ENCODE peak calls at places on chromosomes 16 and 17, in eight cellular contexts. One of them, this sample, is unnamed. For H3K27me3, the result is how much of the 10 kb centered on the place peaks cover.

GRCh38 chr17:59498421-59499307 is 66.7 kb upstream of the DHX40 start:
- DNase-seq in breast epithelium: no peak
- DNase-seq in tibial artery: no peak
- DNase-seq in H1: no peak
- DNase-seq in mesenchymal stem cell: no peak
- DNase-seq in uterus: no peak
- DNase-seq in esophagus squamous epithelium: no peak
- DNase-seq in H7: no peak
- DNase-seq in this sample: no peak

GRCh38 chr16:11624205-11624604 is 37.5 kb upstream of the LITAF start:
- DNase-seq in H1: no peak
- DNase-seq in mesenchymal stem cell: no peak
- DNase-seq in tibial artery: no peak
- DNase-seq in breast epithelium: no peak
- DNase-seq in esophagus squamous epithelium: no peak
- DNase-seq in H7: no peak
- DNase-seq in uterus: no peak
- DNase-seq in this sample: no peak

GRCh38 chr17:79533116-79533515 is 77.7 kb downstream of the RBFOX3 start:
- DNase-seq in mesenchymal stem cell: no peak
- DNase-seq in H7: no peak
- DNase-seq in uterus: no peak
- DNase-seq in breast epithelium: no peak
- DNase-seq in esophagus squamous epithelium: no peak
- DNase-seq in tibial artery: no peak
- DNase-seq in H1: no peak
- DNase-seq in this sample: no peak

GRCh38 chr16:19515765-19516164 is 6.1 kb downstream of the GDE1 start:
- DNase-seq in uterus: no peak
- DNase-seq in H7: no peak
- DNase-seq in breast epithelium: no peak
- DNase-seq in esophagus squamous epithelium: no peak
- DNase-seq in H1: no peak
- DNase-seq in tibial artery: no peak
- DNase-seq in mesenchymal stem cell: peak
- DNase-seq in this sample: no peak

GRCh38 chr17:55282379-55282702 is 17.6 kb downstream of the HLF start:
- DNase-seq in uterus: no peak
- DNase-seq in mesenchymal stem cell: no peak
- DNase-seq in breast epithelium: no peak
- DNase-seq in esophagus squamous epithelium: no peak
- DNase-seq in H7: no peak
- DNase-seq in H1: no peak
- DNase-seq in tibial artery: no peak
- DNase-seq in this sample: no peak

GRCh38 chr17:64277831-64278562 is 14.9 kb upstream of the TEX2 start:
- DNase-seq in tibial artery: no peak
- DNase-seq in uterus: no peak
- DNase-seq in H7: no peak
- DNase-seq in breast epithelium: no peak
- DNase-seq in esophagus squamous epithelium: no peak
- DNase-seq in H1: no peak
- DNase-seq in mesenchymal stem cell: peak
- DNase-seq in this sample: no peak

GRCh38 chr16:56281256-56281805 is 90.0 kb downstream of the GNAO1 start:
- DNase-seq in esophagus squamous epithelium: no peak
- DNase-seq in uterus: no peak
- DNase-seq in breast epithelium: no peak
- DNase-seq in H7: peak
- DNase-seq in mesenchymal stem cell: no peak
- DNase-seq in tibial artery: no peak
- DNase-seq in H1: peak
- DNase-seq in this sample: no peak

GRCh38 chr16:69520800-69521602 is 44.8 kb upstream of the NFAT5 start:
- DNase-seq in esophagus squamous epithelium: no peak
- DNase-seq in uterus: no peak
- DNase-seq in H1: no peak
- DNase-seq in breast epithelium: no peak
- DNase-seq in tibial artery: no peak
- DNase-seq in H7: no peak
- DNase-seq in mesenchymal stem cell: no peak
- DNase-seq in this sample: no peak

GRCh38 chr16:924063-924462 is 46.7 kb downstream of the LMF1 start:
- DNase-seq in tibial artery: no peak
- DNase-seq in H1: no peak
- DNase-seq in H7: no peak
- DNase-seq in esophagus squamous epithelium: no peak
- DNase-seq in uterus: no peak
- DNase-seq in mesenchymal stem cell: peak
- DNase-seq in breast epithelium: no peak
- DNase-seq in this sample: no peak

GRCh38 chr16:50153648-50154368 is 702 bp downstream of the TENT4B start:
- DNase-seq in mesenchymal stem cell: peak
- DNase-seq in H1: no peak
- DNase-seq in H7: peak
- DNase-seq in breast epithelium: no peak
- DNase-seq in esophagus squamous epithelium: no peak
- DNase-seq in uterus: no peak
- DNase-seq in tibial artery: no peak
- DNase-seq in this sample: peak

GRCh38 chr17:12415031-12415430 is 250.7 kb upstream of the MYOCD start:
- DNase-seq in H1: no peak
- DNase-seq in mesenchymal stem cell: peak
- DNase-seq in uterus: no peak
- DNase-seq in breast epithelium: no peak
- DNase-seq in tibial artery: no peak
- DNase-seq in H7: peak
- DNase-seq in esophagus squamous epithelium: no peak
- DNase-seq in this sample: no peak

DNA sequence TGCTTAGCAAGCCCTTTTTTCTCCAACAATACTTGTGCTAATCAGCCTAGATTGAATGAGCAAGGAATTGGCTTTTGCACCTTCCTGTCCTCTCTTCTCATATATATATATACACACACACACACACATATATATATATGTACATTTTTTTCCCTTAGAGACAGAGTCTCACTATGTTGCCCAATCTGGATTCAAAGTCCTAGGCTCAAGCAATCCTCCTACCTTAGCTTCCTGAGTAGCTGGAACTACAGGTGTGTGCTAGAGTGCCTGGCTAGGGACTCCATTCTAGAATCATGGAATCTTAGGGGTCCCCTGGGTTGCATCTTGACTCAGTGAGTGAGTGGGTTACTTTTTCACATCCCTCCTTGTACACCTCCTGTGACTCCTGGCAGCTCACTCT is 27.0 kb downstream of the RAI1 start:
- DNase-seq in uterus: no peak
- DNase-seq in breast epithelium: no peak
- DNase-seq in tibial artery: no peak
- DNase-seq in H7: no peak
- DNase-seq in mesenchymal stem cell: no peak
- DNase-seq in esophagus squamous epithelium: no peak
- DNase-seq in H1: no peak
- DNase-seq in this sample: no peak
- H3K27me3 ChIP-seq in uterus: under half
- H3K27me3 ChIP-seq in breast epithelium: under half
- H3K27me3 ChIP-seq in tibial artery: under half
- H3K27me3 ChIP-seq in H7: half or more
- H3K27me3 ChIP-seq in mesenchymal stem cell: under half
- H3K27me3 ChIP-seq in esophagus squamous epithelium: under half
- H3K27me3 ChIP-seq in H1: half or more
- H3K27me3 ChIP-seq in this sample: under half

GRCh38 chr17:39738568-39738901 is 797 bp downstream of the GRB7 start:
- DNase-seq in H7: peak
- DNase-seq in tibial artery: no peak
- DNase-seq in H1: no peak
- DNase-seq in mesenchymal stem cell: no peak
- DNase-seq in breast epithelium: peak
- DNase-seq in uterus: no peak
- DNase-seq in esophagus squamous epithelium: no peak
- DNase-seq in this sample: peak

GRCh38 chr17:39740357-39741111 is 2.8 kb downstream of the GRB7 start:
- DNase-seq in H1: peak
- DNase-seq in breast epithelium: peak
- DNase-seq in H7: peak
- DNase-seq in uterus: peak
- DNase-seq in esophagus squamous epithelium: no peak
- DNase-seq in mesenchymal stem cell: no peak
- DNase-seq in tibial artery: no peak
- DNase-seq in this sample: no peak

GRCh38 chr17:39739885-39740356 is 2.2 kb downstream of the GRB7 start:
- DNase-seq in H1: no peak
- DNase-seq in mesenchymal stem cell: no peak
- DNase-seq in H7: peak
- DNase-seq in breast epithelium: peak
- DNase-seq in uterus: no peak
- DNase-seq in esophagus squamous epithelium: no peak
- DNase-seq in tibial artery: no peak
- DNase-seq in this sample: no peak

GRCh38 chr17:39737761-39738567 is at the start of gene GRB7:
- DNase-seq in uterus: peak
- DNase-seq in breast epithelium: peak
- DNase-seq in H1: no peak
- DNase-seq in tibial artery: no peak
- DNase-seq in esophagus squamous epithelium: no peak
- DNase-seq in mesenchymal stem cell: no peak
- DNase-seq in H7: peak
- DNase-seq in this sample: no peak

DNA sequence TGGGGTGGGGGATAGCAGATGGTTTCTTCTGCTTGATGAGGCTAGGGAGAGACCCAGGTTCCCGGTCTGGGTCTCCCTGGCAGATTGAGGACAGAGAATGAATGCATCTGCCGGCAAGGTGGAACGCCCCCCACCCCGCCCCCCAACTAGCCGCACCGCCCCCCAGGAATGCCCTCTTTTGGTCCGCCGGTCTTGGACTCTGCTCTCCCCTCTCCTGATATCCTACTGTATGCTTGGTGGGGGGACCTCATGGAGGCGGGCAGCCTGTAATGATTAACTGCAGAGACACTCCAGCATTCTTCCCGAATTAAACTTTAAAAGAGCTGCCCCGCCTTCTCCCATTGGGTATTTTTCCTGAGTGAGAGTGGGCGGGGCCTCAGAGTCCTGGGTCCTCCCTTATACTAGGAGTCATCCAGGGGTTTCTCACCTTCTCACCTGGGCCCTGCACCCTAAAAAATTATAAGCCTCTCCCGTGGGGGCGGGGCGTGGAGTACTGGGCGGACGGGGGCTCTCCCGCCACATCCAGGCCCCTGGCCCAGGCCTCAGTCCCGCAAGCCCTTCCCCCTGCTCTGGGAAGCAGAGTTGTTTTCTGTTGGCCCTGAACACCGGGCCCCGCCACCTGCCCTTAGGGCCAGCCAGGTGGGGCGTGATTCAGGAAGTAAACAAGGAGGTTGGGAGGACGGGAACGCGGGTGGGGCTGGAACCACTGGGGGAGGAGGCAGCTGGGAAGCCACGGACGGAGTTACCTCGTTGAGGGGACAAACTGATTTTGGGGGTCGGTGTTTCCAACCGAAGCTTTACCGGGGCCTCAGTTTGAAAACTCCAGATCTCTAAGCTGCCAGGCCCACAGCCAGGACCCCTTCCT is 1.5 kb downstream of the GRB7 start:
- DNase-seq in tibial artery: no peak
- DNase-seq in H1: no peak
- DNase-seq in mesenchymal stem cell: no peak
- DNase-seq in breast epithelium: peak
- DNase-seq in esophagus squamous epithelium: no peak
- DNase-seq in H7: peak
- DNase-seq in uterus: peak
- DNase-seq in this sample: no peak
- H3K27me3 ChIP-seq in tibial artery: under half
- H3K27me3 ChIP-seq in H1: under half
- H3K27me3 ChIP-seq in mesenchymal stem cell: under half
- H3K27me3 ChIP-seq in breast epithelium: under half
- H3K27me3 ChIP-seq in esophagus squamous epithelium: under half
- H3K27me3 ChIP-seq in H7: under half
- H3K27me3 ChIP-seq in uterus: under half
- H3K27me3 ChIP-seq in this sample: under half

GRCh38 chr17:3691539-3692166 is 4.3 kb downstream of the P2RX5 start:
- DNase-seq in esophagus squamous epithelium: no peak
- DNase-seq in mesenchymal stem cell: no peak
- DNase-seq in breast epithelium: no peak
- DNase-seq in uterus: no peak
- DNase-seq in H1: no peak
- DNase-seq in tibial artery: no peak
- DNase-seq in H7: peak
- DNase-seq in this sample: no peak

GRCh38 chr17:3692346-3692745 is 3.6 kb downstream of the P2RX5 start:
- DNase-seq in esophagus squamous epithelium: no peak
- DNase-seq in tibial artery: no peak
- DNase-seq in breast epithelium: no peak
- DNase-seq in H7: peak
- DNase-seq in H1: no peak
- DNase-seq in uterus: no peak
- DNase-seq in mesenchymal stem cell: no peak
- DNase-seq in this sample: no peak

GRCh38 chr17:3695129-3695722 is 729 bp downstream of the P2RX5 start:
- DNase-seq in uterus: no peak
- DNase-seq in tibial artery: peak
- DNase-seq in breast epithelium: no peak
- DNase-seq in H1: no peak
- DNase-seq in esophagus squamous epithelium: no peak
- DNase-seq in H7: no peak
- DNase-seq in mesenchymal stem cell: no peak
- DNase-seq in this sample: no peak

GRCh38 chr17:3693829-3694231 is 2.1 kb downstream of the P2RX5 start:
- DNase-seq in mesenchymal stem cell: no peak
- DNase-seq in uterus: no peak
- DNase-seq in H7: no peak
- DNase-seq in esophagus squamous epithelium: no peak
- DNase-seq in breast epithelium: no peak
- DNase-seq in H1: no peak
- DNase-seq in tibial artery: no peak
- DNase-seq in this sample: no peak

DNA sequence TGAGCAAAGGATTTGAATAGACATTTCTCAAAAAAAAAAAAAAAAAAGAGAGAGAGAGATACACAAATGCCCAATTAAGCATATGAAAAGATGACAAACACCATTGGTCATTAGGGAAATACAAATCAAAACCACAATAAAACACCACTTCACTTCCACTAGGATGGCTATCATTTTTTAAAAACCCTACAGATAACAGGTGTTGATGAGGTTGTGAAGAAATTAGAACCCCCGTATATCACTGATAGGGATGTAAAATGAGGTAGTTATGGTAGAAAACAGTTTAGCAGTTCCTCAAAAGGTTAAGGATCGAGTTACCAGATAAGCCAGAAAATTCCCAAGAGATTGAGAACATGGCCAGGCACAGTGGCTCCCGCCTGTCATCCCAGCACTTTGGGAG is 2.9 kb downstream of the P2RX5 start:
- DNase-seq in esophagus squamous epithelium: no peak
- DNase-seq in mesenchymal stem cell: no peak
- DNase-seq in H1: no peak
- DNase-seq in H7: no peak
- DNase-seq in breast epithelium: no peak
- DNase-seq in uterus: no peak
- DNase-seq in tibial artery: no peak
- DNase-seq in this sample: no peak
- H3K27me3 ChIP-seq in esophagus squamous epithelium: under half
- H3K27me3 ChIP-seq in mesenchymal stem cell: under half
- H3K27me3 ChIP-seq in H1: under half
- H3K27me3 ChIP-seq in H7: under half
- H3K27me3 ChIP-seq in breast epithelium: under half
- H3K27me3 ChIP-seq in uterus: under half
- H3K27me3 ChIP-seq in tibial artery: under half
- H3K27me3 ChIP-seq in this sample: under half

GRCh38 chr17:81394377-81394747 is 895 bp upstream of the BAHCC1 start:
- DNase-seq in H1: no peak
- DNase-seq in uterus: no peak
- DNase-seq in tibial artery: no peak
- DNase-seq in esophagus squamous epithelium: no peak
- DNase-seq in H7: no peak
- DNase-seq in mesenchymal stem cell: no peak
- DNase-seq in breast epithelium: no peak
- DNase-seq in this sample: no peak
- H3K27me3 ChIP-seq in H1: half or more
- H3K27me3 ChIP-seq in uterus: under half
- H3K27me3 ChIP-seq in tibial artery: under half
- H3K27me3 ChIP-seq in esophagus squamous epithelium: under half
- H3K27me3 ChIP-seq in H7: half or more
- H3K27me3 ChIP-seq in mesenchymal stem cell: under half
- H3K27me3 ChIP-seq in breast epithelium: under half
- H3K27me3 ChIP-seq in this sample: half or more